ENCODE peak calls at places on chromosomes 4 and X, in four cellular contexts. G is left ventricle myocardium inferior, N is lower lobe of right lung, E is Karpas-422. L is an unnamed sample.

GRCh38 chr4:37971202-37971601 is 11.0 kb downstream of the PTTG2 start:
- DNase-seq in N (no peak), G (no peak), E (peak; percentile 21), L (no peak)

GRCh38 chr4:159070742-159071141 is 32.1 kb upstream of the RAPGEF2 start:
- DNase-seq in E (no peak), G (no peak), N (no peak), L (no peak)

GRCh38 chrX:45769919-45770582 is 569.4 kb upstream of the DIPK2B start:
- DNase-seq in E (no peak), G (peak; percentile 33), N (peak; percentile 75), L (peak; percentile 32)

GRCh38 chr4:23930750-23931488 is 41.1 kb upstream of the PPARGC1A start:
- DNase-seq in E (no peak), N (peak; percentile 61), G (peak; percentile 86), L (no peak)

GRCh38 chrX:70030242-70030823 is 19.4 kb downstream of the AWAT2 start:
- DNase-seq in N (no peak), E (peak; percentile 83), G (no peak), L (peak; percentile 31)

GRCh38 chr4:154738426-154738825 is 5.4 kb upstream of the LRAT start:
- DNase-seq in E (no peak), N (no peak), G (no peak), L (no peak)

GRCh38 chr4:110681381-110681780 is 58.5 kb upstream of the PITX2 start:
- DNase-seq in N (no peak), G (no peak), E (no peak), L (no peak)

GRCh38 chr4:150982557-150983233 is 32.4 kb downstream of the LRBA start:
- DNase-seq in G (no peak), E (no peak), N (no peak), L (no peak)

GRCh38 chr4:83644677-83645639 is 109.0 kb downstream of the GPAT3 start:
- DNase-seq in G (no peak), E (peak; percentile 70), N (no peak), L (peak; percentile 37)

GRCh38 chrX:43559643-43560042 is 96.5 kb upstream of the MAOA start:
- DNase-seq in G (peak; percentile 13), E (peak; percentile 78), N (no peak), L (peak; percentile 16)

GRCh38 chrX:118226060-118226428 is 109.4 kb upstream of the KLHL13 start:
- DNase-seq in E (peak; percentile 75), N (no peak), G (no peak), L (no peak)

GRCh38 chr4:7640136-7640535 is 205.4 kb upstream of the PSAPL1 start:
- DNase-seq in E (no peak), G (no peak), N (no peak), L (no peak)
- H3K27me3 ChIP-seq in E (no peaks in the 10 kb centered on the region), G (peaks cover 42% of the 10 kb centered on the region), N (no peaks in the 10 kb centered on the region), L (no peaks in the 10 kb centered on the region)

GRCh38 chr4:55670695-55671094 is 34.6 kb upstream of the NMU start:
- DNase-seq in G (no peak), E (no peak), N (no peak), L (no peak)

GRCh38 chr4:55668449-55668848 is 32.4 kb upstream of the NMU start:
- DNase-seq in N (no peak), G (no peak), E (no peak), L (no peak)

GRCh38 chr4:55671667-55672066 is 35.6 kb upstream of the NMU start:
- DNase-seq in G (no peak), N (no peak), E (no peak), L (no peak)

GRCh38 chr4:55675196-55675793 is 39.2 kb upstream of the NMU start:
- DNase-seq in N (no peak), E (no peak), G (no peak), L (no peak)

DNA sequence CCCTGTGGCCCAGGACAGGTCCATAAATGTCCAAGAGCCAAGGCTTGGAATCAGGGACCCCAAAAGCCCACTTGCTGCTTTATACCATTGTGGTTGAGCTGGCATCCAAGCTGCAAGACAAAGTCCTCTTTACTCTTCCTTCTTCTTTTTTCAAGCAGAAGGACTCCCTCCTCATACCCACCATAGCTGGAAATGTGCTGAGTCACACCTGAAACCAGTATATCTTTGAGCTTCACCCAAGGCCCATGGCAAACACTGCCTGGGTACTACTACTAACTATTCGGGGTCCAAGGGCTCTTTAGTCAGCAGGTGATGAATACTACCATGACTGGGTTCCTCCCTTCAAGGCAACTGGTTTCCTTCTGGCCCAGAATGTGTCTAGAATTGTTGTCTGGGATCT is 37.3 kb upstream of the NMU start:
- DNase-seq in E (no peak), N (no peak), G (no peak), L (no peak)
- H3K4me3 ChIP-seq in E (no peak overlapping the region), N (no peak overlapping the region), G (no peak overlapping the region), L (no peak overlapping the region)

GRCh38 chr4:119097282-119097900 is 38.2 kb upstream of the MYOZ2 start:
- DNase-seq in E (no peak), G (no peak), N (no peak), L (no peak)
- H3K4me1 ChIP-seq in E (no peaks in the 10 kb centered on the region), G (peaks cover 44% of the 10 kb centered on the region), N (peaks cover 3% of the 10 kb centered on the region), L (no peaks in the 10 kb centered on the region)

GRCh38 chr4:3866813-3867129 is 100.6 kb downstream of the ADRA2C start:
- DNase-seq in E (no peak), G (no peak), N (peak; percentile 25), L (no peak)
- H3K27me3 ChIP-seq in E (no peaks in the 10 kb centered on the region), G (peaks cover 99% of the 10 kb centered on the region), N (peaks cover 50% of the 10 kb centered on the region), L (no peaks in the 10 kb centered on the region)

GRCh38 chrX:141924293-141924692 is 20.6 kb downstream of the MAGEC1 start:
- DNase-seq in N (no peak), E (no peak), G (no peak), L (no peak)
- H3K4me3 ChIP-seq in N (no peak overlapping the region), E (no peak overlapping the region), G (no peak overlapping the region), L (no peak overlapping the region)

DNA sequence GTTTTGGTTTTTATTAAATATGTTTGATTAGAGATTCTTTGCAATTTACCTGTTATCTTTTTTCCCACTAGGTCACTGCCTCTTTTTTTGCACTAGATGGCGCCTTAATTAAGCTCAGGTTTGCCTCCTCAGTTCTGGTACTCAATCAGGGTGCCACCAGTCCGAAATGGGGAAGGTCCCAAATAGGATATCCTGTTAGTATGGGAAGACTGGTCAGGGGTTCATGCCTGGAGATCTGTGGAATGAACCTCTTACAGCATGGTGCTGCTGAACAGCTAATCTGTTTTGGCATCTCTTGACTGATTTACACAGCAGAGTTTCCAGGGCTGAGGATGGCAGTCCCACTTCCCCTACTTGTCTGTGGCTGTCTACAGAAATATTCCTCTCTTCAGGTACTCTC is 24.2 kb upstream of the VSIG1 start:
- DNase-seq in E (peak; percentile 70), G (no peak), N (no peak), L (peak; percentile 38)
- H3K4me1 ChIP-seq in E (no peaks in the 10 kb centered on the region), G (no peaks in the 10 kb centered on the region), N (no peaks in the 10 kb centered on the region), L (peaks cover 72% of the 10 kb centered on the region)

GRCh38 chr4:102399021-102399420 is 53.7 kb upstream of the SLC39A8 start:
- DNase-seq in E (no peak), N (no peak), G (no peak), L (no peak)
- H3K27me3 ChIP-seq in E (no peaks in the 10 kb centered on the region), N (no peaks in the 10 kb centered on the region), G (no peaks in the 10 kb centered on the region), L (no peaks in the 10 kb centered on the region)

GRCh38 chr4:73867783-73868182 is 1.4 kb upstream of the CXCL1 start:
- DNase-seq in E (no peak), G (no peak), N (peak; percentile 46), L (no peak)

GRCh38 chr4:73870778-73871177 is 1.6 kb downstream of the CXCL1 start:
- DNase-seq in E (no peak), G (no peak), N (no peak), L (no peak)

GRCh38 chr4:73870260-73870659 is 1.1 kb downstream of the CXCL1 start:
- DNase-seq in E (no peak), N (peak; percentile 44), G (no peak), L (no peak)

GRCh38 chr4:73868206-73869129 is 725 bp upstream of the CXCL1 start:
- DNase-seq in E (no peak), N (no peak), G (no peak), L (no peak)

GRCh38 chr4:73869130-73870055 is at the start of gene CXCL1:
- DNase-seq in G (peak; percentile 58), N (peak; percentile 72), E (no peak), L (no peak)
- H3K4me3 ChIP-seq in G (peak within 1 kb of the TSS; percentile 75), N (peak within 1 kb of the TSS; percentile 67), E (no peak within 1 kb of the TSS), L (no peak within 1 kb of the TSS)

DNA sequence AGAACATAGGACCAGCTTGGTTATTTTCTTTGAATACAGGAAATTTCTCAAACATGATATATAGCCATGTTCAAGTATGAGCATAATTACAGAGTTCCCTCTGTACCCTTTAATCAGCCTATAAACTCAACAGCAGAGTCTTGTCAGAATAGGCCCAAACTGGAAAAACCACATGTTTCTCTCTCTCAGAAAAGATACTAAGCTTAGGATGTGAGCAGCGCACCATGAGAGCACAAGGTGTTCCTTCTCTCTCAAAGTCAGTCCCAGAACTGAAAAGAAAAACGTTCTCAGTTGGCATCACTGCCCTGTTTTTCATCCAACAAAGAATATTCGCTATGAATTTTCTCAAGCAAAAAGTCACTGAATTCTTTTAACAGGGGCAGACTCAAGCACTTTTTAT is 28.5 kb downstream of the MAPK10 start:
- DNase-seq in G (no peak), E (no peak), N (no peak), L (no peak)
- H3K4me1 ChIP-seq in G (no peaks in the 10 kb centered on the region), E (peaks cover 45% of the 10 kb centered on the region), N (no peaks in the 10 kb centered on the region), L (no peaks in the 10 kb centered on the region)

L was measured in CD4-positive, alpha-beta memory T cell.